ENCODE peak calls at places on chromosome 1, in four cellular contexts. One of them, this sample, is unnamed.

GRCh38 chr1:33127001-33127823 is 46.3 kb downstream of the AZIN2 start:
- DNase-seq in germinal center: peak
- DNase-seq in fibroblast of pulmonary artery: peak
- DNase-seq in left cardiac atrium: peak
- DNase-seq in this sample: peak

GRCh38 chr1:194367121-194367520 is 1180.7 kb upstream of the B3GALT2 start:
- DNase-seq in germinal center: no peak
- DNase-seq in fibroblast of pulmonary artery: no peak
- DNase-seq in left cardiac atrium: no peak
- DNase-seq in this sample: no peak

GRCh38 chr1:27816921-27817630 is 13.5 kb upstream of the PPP1R8 start:
- DNase-seq in germinal center: no peak
- DNase-seq in fibroblast of pulmonary artery: peak
- DNase-seq in left cardiac atrium: no peak
- DNase-seq in this sample: no peak

GRCh38 chr1:159510223-159510530 is 25.6 kb downstream of the OR10J5 start:
- DNase-seq in fibroblast of pulmonary artery: no peak
- DNase-seq in left cardiac atrium: no peak
- DNase-seq in germinal center: no peak
- DNase-seq in this sample: no peak

GRCh38 chr1:206684003-206684402 is 702 bp upstream of the MAPKAPK2 start:
- DNase-seq in germinal center: no peak
- DNase-seq in fibroblast of pulmonary artery: no peak
- DNase-seq in left cardiac atrium: no peak
- DNase-seq in this sample: no peak

GRCh38 chr1:162193815-162194214 is 124.3 kb downstream of the NOS1AP start:
- DNase-seq in germinal center: no peak
- DNase-seq in left cardiac atrium: peak
- DNase-seq in fibroblast of pulmonary artery: no peak
- DNase-seq in this sample: no peak

GRCh38 chr1:169245706-169246105 is 121.9 kb downstream of the NME7 start:
- DNase-seq in left cardiac atrium: no peak
- DNase-seq in germinal center: no peak
- DNase-seq in fibroblast of pulmonary artery: no peak
- DNase-seq in this sample: no peak

GRCh38 chr1:245788269-245788668 is 633.5 kb downstream of the KIF26B start:
- DNase-seq in germinal center: no peak
- DNase-seq in left cardiac atrium: no peak
- DNase-seq in fibroblast of pulmonary artery: peak
- DNase-seq in this sample: no peak

GRCh38 chr1:212450331-212450881 is 17.7 kb downstream of the NENF start:
- DNase-seq in left cardiac atrium: no peak
- DNase-seq in fibroblast of pulmonary artery: no peak
- DNase-seq in germinal center: no peak
- DNase-seq in this sample: no peak

GRCh38 chr1:27672750-27673112 is 739 bp upstream of the IFI6 start:
- DNase-seq in germinal center: no peak
- DNase-seq in left cardiac atrium: no peak
- DNase-seq in fibroblast of pulmonary artery: peak
- DNase-seq in this sample: no peak

GRCh38 chr1:172669011-172669410 is 10.1 kb downstream of the FASLG start:
- DNase-seq in fibroblast of pulmonary artery: no peak
- DNase-seq in germinal center: no peak
- DNase-seq in left cardiac atrium: no peak
- DNase-seq in this sample: no peak

GRCh38 chr1:65079941-65080340 is 68.1 kb upstream of the AK4 start:
- DNase-seq in germinal center: no peak
- DNase-seq in left cardiac atrium: no peak
- DNase-seq in fibroblast of pulmonary artery: peak
- DNase-seq in this sample: no peak

GRCh38 chr1:145994391-145995120 is 1.8 kb downstream of the TXNIP start:
- DNase-seq in germinal center: no peak
- DNase-seq in fibroblast of pulmonary artery: no peak
- DNase-seq in left cardiac atrium: no peak
- DNase-seq in this sample: no peak

GRCh38 chr1:150973258-150973825 is 1.3 kb downstream of the CERS2 start:
- DNase-seq in fibroblast of pulmonary artery: no peak
- DNase-seq in left cardiac atrium: peak
- DNase-seq in germinal center: no peak
- DNase-seq in this sample: no peak

This sample was measured in GM20000.